ENCODE peak calls at places on chromosome 20, in ten cellular contexts. Y is ovary, U is esophagus squamous epithelium, J is colonic mucosa, C is A549, Z is MCF 10A, D is tibial artery, A is osteocyte, K is AG04450, R is cardiac muscle cell. W is an unnamed sample.

GRCh38 chr20:50572922-50573777 is 63.0 kb downstream of the PTPN1 start:
- DNase-seq in Z (peak), U (no peak), A (peak), J (no peak), R (peak), Y (peak), D (peak), K (peak), C (no peak), W (no peak)

GRCh38 chr20:44211177-44212039 is 837 bp upstream of the OSER1 start:
- DNase-seq in K (no peak), J (peak), Y (no peak), Z (peak), C (no peak), R (peak), A (no peak), D (peak), U (no peak), W (no peak)

GRCh38 chr20:12482661-12483060 is 526.1 kb upstream of the SPTLC3 start:
- DNase-seq in Z (peak), J (no peak), R (peak), U (no peak), K (no peak), D (no peak), C (no peak), A (no peak), Y (no peak), W (no peak)

GRCh38 chr20:46230811-46231282 is 77.5 kb downstream of the CDH22 start:
- DNase-seq in Z (peak), C (peak), U (no peak), D (no peak), R (peak), A (no peak), K (no peak), Y (peak), J (no peak), W (peak)

GRCh38 chr20:32945710-32946221 is 58.5 kb downstream of the SUN5 start:
- DNase-seq in Y (no peak), Z (peak), A (no peak), U (no peak), R (peak), D (no peak), C (no peak), K (peak), J (no peak), W (no peak)

GRCh38 chr20:14972256-14972655 is 634.8 kb upstream of the FLRT3 start:
- DNase-seq in C (no peak), K (no peak), A (no peak), R (no peak), U (no peak), J (no peak), D (no peak), Z (no peak), Y (no peak), W (no peak)

GRCh38 chr20:39291301-39291700 is 329.2 kb downstream of the DHX35 start:
- DNase-seq in K (no peak), Z (peak), Y (no peak), R (no peak), J (no peak), C (no peak), U (no peak), A (no peak), D (no peak), W (no peak)

GRCh38 chr20:39752235-39752876 is 790.2 kb downstream of the DHX35 start:
- DNase-seq in C (no peak), J (no peak), K (no peak), U (no peak), D (no peak), A (no peak), Z (no peak), Y (no peak), R (no peak), W (no peak)

GRCh38 chr20:22341508-22341907 is 242.9 kb downstream of the FOXA2 start:
- DNase-seq in A (no peak), C (peak), Y (no peak), K (no peak), U (no peak), Z (peak), J (no peak), R (peak), D (no peak), W (no peak)

GRCh38 chr20:21380711-21381110 is 16.6 kb downstream of the NKX2-4 start:
- DNase-seq in Z (no peak), D (no peak), J (no peak), Y (no peak), K (no peak), U (no peak), A (no peak), C (no peak), R (no peak), W (no peak)

GRCh38 chr20:24738981-24739633 is 210.0 kb upstream of the CST7 start:
- DNase-seq in U (no peak), C (no peak), R (no peak), J (no peak), K (no peak), Y (no peak), Z (no peak), A (peak), D (no peak), W (no peak)

GRCh38 chr20:3250091-3250504 is 11.1 kb upstream of the SLC4A11 start:
- DNase-seq in D (no peak), R (no peak), A (no peak), U (no peak), K (no peak), Y (no peak), C (peak), Z (peak), J (no peak), W (peak)

DNA sequence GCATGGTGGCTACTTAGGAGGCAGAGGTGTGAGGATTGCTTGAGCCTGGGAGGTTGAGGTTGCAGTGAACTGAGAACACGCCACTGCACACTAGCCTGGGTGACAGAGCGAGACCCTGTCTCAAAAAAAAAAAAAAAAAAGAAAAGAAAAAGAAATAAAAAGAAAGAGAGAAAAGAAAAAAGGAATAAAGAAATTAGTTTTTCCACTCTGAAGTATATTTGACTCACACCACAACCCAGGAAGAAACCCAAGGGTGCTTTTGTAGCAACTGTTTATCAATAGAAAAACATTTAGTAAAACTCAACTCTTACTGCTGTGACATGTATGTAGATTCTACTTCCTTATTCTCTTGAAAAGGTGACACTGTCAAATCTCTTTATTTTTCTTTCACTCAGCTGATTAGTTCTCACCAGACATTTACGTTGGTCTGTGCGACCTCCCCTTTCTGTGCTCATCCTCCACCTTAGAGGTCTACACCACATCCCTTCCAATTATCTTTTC is 100.0 kb upstream of the SHLD1 start:
- DNase-seq in Z (no peak), J (no peak), A (no peak), D (no peak), K (no peak), Y (no peak), R (no peak), C (no peak), U (no peak), W (no peak)
- TF ChIP-seq CTCF in Z (no peak), J (no peak), A (no peak), D (no peak), K (no peak), Y (no peak), R (no peak), C (no peak), U (no peak), W (no peak)

DNA sequence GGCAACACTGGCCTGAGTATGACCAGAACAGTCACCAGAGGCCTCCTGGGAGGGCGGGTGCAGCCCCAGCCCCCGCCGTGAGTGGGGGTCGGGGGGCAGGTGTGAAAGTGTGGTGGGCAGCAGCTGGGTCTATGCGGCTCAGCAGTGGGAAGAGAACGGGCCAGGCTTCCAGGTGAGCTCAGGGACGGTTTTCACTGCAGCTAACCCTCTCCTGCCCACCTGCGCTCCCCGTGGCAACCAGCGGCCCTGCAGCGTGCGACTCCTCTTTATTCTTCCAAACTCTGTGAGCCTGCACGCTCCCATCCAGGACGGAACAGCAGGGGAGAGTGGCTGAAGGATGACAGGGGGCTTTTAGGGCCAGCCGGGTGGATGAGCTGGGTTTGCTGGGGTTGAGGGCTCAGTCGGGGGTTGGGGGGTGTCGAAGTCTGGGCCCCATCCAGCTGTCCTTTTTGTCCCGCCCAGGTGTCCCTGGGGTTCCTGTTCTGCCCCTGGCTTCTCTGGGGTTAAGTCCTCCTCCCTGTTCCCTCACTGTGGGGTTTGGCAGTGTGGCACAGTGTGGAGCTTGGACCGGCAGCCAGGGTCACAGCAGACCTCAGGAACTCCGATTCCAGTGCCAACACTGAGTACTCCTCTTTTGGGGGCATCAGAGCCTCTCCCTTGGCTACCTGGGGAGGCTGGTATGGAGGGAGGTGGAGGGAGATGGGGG is 859 bp upstream of the BIRC7 start:
- DNase-seq in A (no peak), Z (peak), K (no peak), Y (no peak), U (no peak), J (no peak), R (peak), C (peak), D (no peak), W (peak)
- TF ChIP-seq CTCF in A (peak), Z (peak), K (peak), Y (no peak), U (peak), J (peak), R (peak), C (peak), D (no peak), W (peak)

GRCh38 chr20:9977629-9978028 is 57.2 kb upstream of the ANKEF1 start:
- DNase-seq in A (no peak), R (no peak), U (no peak), C (no peak), K (no peak), J (no peak), Z (peak), D (no peak), Y (no peak), W (no peak)

GRCh38 chr20:9969626-9970025 is 65.2 kb upstream of the ANKEF1 start:
- DNase-seq in C (no peak), U (no peak), R (no peak), D (no peak), K (no peak), Z (no peak), J (no peak), Y (no peak), A (no peak), W (no peak)

GRCh38 chr20:9978395-9979004 is 56.3 kb upstream of the ANKEF1 start:
- DNase-seq in Z (peak), U (no peak), C (peak), D (peak), A (no peak), R (peak), Y (peak), J (peak), K (peak), W (no peak)

GRCh38 chr20:9971746-9972145 is 63.0 kb upstream of the ANKEF1 start:
- DNase-seq in A (no peak), C (no peak), R (no peak), K (no peak), J (no peak), U (no peak), Y (no peak), Z (no peak), D (no peak), W (no peak)

DNA sequence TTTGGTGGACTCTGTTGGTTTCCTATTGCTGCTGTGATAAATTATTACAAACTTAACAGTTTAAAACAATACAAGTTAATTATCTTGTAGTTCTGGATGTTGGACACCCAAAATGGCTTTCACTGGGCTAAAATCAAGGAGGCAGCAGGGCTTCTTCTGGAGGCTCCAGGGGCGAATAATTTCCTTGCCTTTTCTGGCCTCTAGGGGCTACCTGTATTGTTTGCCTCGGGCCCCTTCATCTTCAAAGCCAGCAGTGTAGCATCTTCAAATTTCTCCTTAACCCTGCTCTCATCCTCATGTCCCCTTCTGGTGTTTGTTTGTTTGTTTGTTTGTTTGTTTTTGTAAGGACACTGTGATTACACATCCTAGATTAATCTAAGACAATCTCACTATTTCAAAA is 60.5 kb upstream of the ANKEF1 start:
- DNase-seq in C (no peak), R (no peak), U (no peak), Y (no peak), K (no peak), D (no peak), A (no peak), Z (no peak), J (no peak), W (no peak)
- TF ChIP-seq CTCF in C (no peak), R (no peak), U (peak), Y (no peak), K (peak), D (no peak), A (no peak), Z (no peak), J (no peak), W (peak)

GRCh38 chr20:17281478-17281877 is 54.6 kb downstream of the PCSK2 start:
- DNase-seq in R (no peak), C (peak), D (no peak), K (no peak), A (no peak), J (peak), Y (no peak), U (no peak), Z (peak), W (peak)
- TF ChIP-seq CTCF in R (no peak), C (peak), D (no peak), K (peak), A (peak), J (no peak), Y (no peak), U (no peak), Z (peak), W (peak)

DNA sequence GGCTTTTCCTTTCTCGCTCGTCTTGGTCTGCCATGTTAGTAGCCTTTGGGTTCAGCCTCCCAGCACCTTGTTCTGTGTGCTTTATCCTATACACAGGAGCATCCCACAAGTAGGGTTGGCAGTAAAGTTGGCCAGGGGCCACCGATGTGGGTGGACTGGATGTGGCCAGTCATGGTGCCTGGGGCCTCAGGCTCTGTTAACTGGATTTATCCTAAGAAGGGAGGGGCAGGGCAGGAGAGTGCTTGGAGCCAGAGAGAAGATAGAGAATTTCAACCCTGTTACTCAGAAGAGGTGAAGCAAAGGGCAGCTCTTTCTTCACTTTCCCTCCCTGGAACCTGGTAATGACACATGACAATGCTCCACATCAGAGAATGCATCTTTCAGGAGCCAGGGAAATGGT is 14.1 kb upstream of the SIRPB2 start:
- DNase-seq in Y (no peak), K (no peak), J (no peak), A (no peak), C (peak), U (no peak), Z (peak), D (no peak), R (no peak), W (no peak)
- TF ChIP-seq CTCF in Y (no peak), K (no peak), J (no peak), A (no peak), C (no peak), U (no peak), Z (no peak), D (no peak), R (no peak), W (no peak)

GRCh38 chr20:5945963-5946362 is 4.4 kb downstream of the TRMT6 start:
- DNase-seq in Z (peak), U (no peak), J (no peak), R (peak), D (no peak), A (no peak), C (peak), K (peak), Y (no peak), W (no peak)

GRCh38 chr20:5949943-5950270 is 426 bp downstream of the TRMT6 start:
- DNase-seq in D (no peak), A (no peak), Z (no peak), C (no peak), Y (no peak), J (no peak), R (no peak), K (no peak), U (no peak), W (no peak)

GRCh38 chr20:5947276-5947675 is 3.1 kb downstream of the TRMT6 start:
- DNase-seq in Z (peak), D (no peak), R (no peak), Y (no peak), J (no peak), A (no peak), U (no peak), C (no peak), K (no peak), W (no peak)

DNA sequence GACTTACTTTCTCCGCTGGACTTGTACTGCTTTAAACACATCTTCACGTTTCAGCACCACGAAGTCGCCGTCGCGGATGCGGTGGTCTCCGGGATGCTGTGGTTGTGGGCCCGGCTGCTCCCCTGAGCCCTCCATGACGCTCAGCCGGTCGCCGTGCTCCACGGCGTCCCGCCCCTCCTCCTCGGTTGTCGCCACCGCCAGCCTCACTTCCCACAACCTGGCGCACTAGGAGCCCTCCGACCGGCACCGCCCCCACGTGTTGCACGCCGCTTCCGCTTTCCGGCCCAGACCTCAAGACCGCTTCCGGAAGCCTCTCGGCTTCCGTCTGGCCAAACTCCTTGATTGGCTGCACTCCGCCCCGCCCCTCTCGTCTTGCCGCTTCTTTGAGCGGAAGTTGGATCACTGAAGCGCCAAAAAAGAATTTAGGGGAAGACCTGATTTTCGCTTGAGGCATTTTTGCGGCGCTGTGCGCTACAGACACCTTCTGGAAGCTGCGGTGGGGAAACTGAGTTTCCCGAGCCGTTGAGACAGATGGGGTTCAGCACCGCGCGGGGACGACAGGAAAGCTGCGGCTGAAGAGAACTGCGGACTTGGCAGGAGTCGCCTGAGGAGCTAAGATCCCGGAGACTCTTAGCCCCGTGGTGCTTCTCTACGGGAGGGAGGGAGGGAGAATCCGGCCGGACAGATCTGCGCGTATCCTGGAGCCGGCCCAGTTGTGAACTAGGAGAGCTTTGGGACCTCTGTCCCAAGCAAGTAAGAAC is at the start of the genes MCM8 and TRMT6:
- DNase-seq in J (peak), K (peak), U (peak), Y (peak), C (peak), R (peak), D (peak), Z (peak), A (peak), W (peak)
- TF ChIP-seq CTCF in J (no peak), K (no peak), U (no peak), Y (no peak), C (no peak), R (no peak), D (no peak), Z (no peak), A (peak), W (no peak)

W was measured in H9.